ENCODE peak calls at places on chromosomes 3 and 15, in six cellular contexts. One of them, this sample, is unnamed.

GRCh38 chr15:68106656-68107055 is 52.5 kb downstream of the PIAS1 start:
- DNase-seq in pancreas: no peak
- DNase-seq in right cardiac atrium: no peak
- DNase-seq in NCI-H1436: no peak
- DNase-seq in MM.1S: no peak
- DNase-seq in neural progenitor cell: peak; percentile 30
- DNase-seq in this sample: no peak

GRCh38 chr3:182905623-182906022 is 74.7 kb downstream of the DCUN1D1 start:
- DNase-seq in pancreas: no peak
- DNase-seq in right cardiac atrium: no peak
- DNase-seq in NCI-H1436: no peak
- DNase-seq in MM.1S: no peak
- DNase-seq in neural progenitor cell: no peak
- DNase-seq in this sample: no peak

GRCh38 chr3:126939347-126939735 is 43.6 kb upstream of the PLXNA1 start:
- DNase-seq in pancreas: no peak
- DNase-seq in right cardiac atrium: no peak
- DNase-seq in NCI-H1436: no peak
- DNase-seq in MM.1S: no peak
- DNase-seq in neural progenitor cell: peak; percentile 51
- DNase-seq in this sample: no peak

GRCh38 chr3:115792206-115792955 is 169.1 kb downstream of the GAP43 start:
- DNase-seq in pancreas: no peak
- DNase-seq in right cardiac atrium: no peak
- DNase-seq in NCI-H1436: no peak
- DNase-seq in MM.1S: no peak
- DNase-seq in neural progenitor cell: no peak
- DNase-seq in this sample: no peak

GRCh38 chr3:188533612-188534357 is 379.8 kb downstream of the LPP start:
- DNase-seq in pancreas: no peak
- DNase-seq in right cardiac atrium: no peak
- DNase-seq in NCI-H1436: no peak
- DNase-seq in MM.1S: no peak
- DNase-seq in neural progenitor cell: no peak
- DNase-seq in this sample: no peak

GRCh38 chr3:128418900-128419299 is 47.8 kb downstream of the DNAJB8 start:
- DNase-seq in pancreas: no peak
- DNase-seq in right cardiac atrium: no peak
- DNase-seq in NCI-H1436: no peak
- DNase-seq in MM.1S: no peak
- DNase-seq in neural progenitor cell: no peak
- DNase-seq in this sample: no peak

GRCh38 chr15:40928351-40928974 is 677 bp upstream of the DLL4 start:
- DNase-seq in pancreas: no peak
- DNase-seq in right cardiac atrium: no peak
- DNase-seq in NCI-H1436: peak; percentile 86
- DNase-seq in MM.1S: peak; percentile 48
- DNase-seq in neural progenitor cell: peak; percentile 55
- DNase-seq in this sample: no peak

GRCh38 chr15:70856884-70857546 is 3.1 kb upstream of the LARP6 start:
- DNase-seq in pancreas: no peak
- DNase-seq in right cardiac atrium: peak; percentile 83
- DNase-seq in NCI-H1436: no peak
- DNase-seq in MM.1S: no peak
- DNase-seq in neural progenitor cell: no peak
- DNase-seq in this sample: peak; percentile 79

GRCh38 chr3:114259566-114259965 is 22.2 kb upstream of the ZNF80 start:
- DNase-seq in pancreas: no peak
- DNase-seq in right cardiac atrium: no peak
- DNase-seq in NCI-H1436: no peak
- DNase-seq in MM.1S: no peak
- DNase-seq in neural progenitor cell: no peak
- DNase-seq in this sample: no peak

GRCh38 chr3:105359098-105359762 is 7.5 kb upstream of the ALCAM start:
- DNase-seq in pancreas: no peak
- DNase-seq in right cardiac atrium: no peak
- DNase-seq in NCI-H1436: no peak
- DNase-seq in MM.1S: no peak
- DNase-seq in neural progenitor cell: no peak
- DNase-seq in this sample: no peak

GRCh38 chr3:67529915-67530314 is 124.5 kb downstream of the SUCLG2 start:
- DNase-seq in pancreas: no peak
- DNase-seq in right cardiac atrium: no peak
- DNase-seq in NCI-H1436: no peak
- DNase-seq in MM.1S: no peak
- DNase-seq in neural progenitor cell: no peak
- DNase-seq in this sample: no peak

GRCh38 chr3:81778678-81779182 is 17.3 kb upstream of the GBE1 start:
- DNase-seq in pancreas: no peak
- DNase-seq in right cardiac atrium: no peak
- DNase-seq in NCI-H1436: no peak
- DNase-seq in MM.1S: no peak
- DNase-seq in neural progenitor cell: no peak
- DNase-seq in this sample: no peak

GRCh38 chr3:15319575-15319974 is 12.8 kb downstream of the SH3BP5 start:
- DNase-seq in pancreas: no peak
- DNase-seq in right cardiac atrium: peak; percentile 68
- DNase-seq in NCI-H1436: no peak
- DNase-seq in MM.1S: no peak
- DNase-seq in neural progenitor cell: no peak
- DNase-seq in this sample: peak; percentile 64

GRCh38 chr3:46112296-46112695 is 85.0 kb upstream of the XCR1 start:
- DNase-seq in pancreas: no peak
- DNase-seq in right cardiac atrium: no peak
- DNase-seq in NCI-H1436: no peak
- DNase-seq in MM.1S: no peak
- DNase-seq in neural progenitor cell: no peak
- DNase-seq in this sample: no peak

GRCh38 chr3:83224101-83224868 is 1462.8 kb upstream of the GBE1 start:
- DNase-seq in pancreas: no peak
- DNase-seq in right cardiac atrium: no peak
- DNase-seq in NCI-H1436: no peak
- DNase-seq in MM.1S: no peak
- DNase-seq in neural progenitor cell: no peak
- DNase-seq in this sample: no peak

GRCh38 chr15:62625421-62626033 is 417.0 kb upstream of the TPM1 start:
- DNase-seq in pancreas: no peak
- DNase-seq in right cardiac atrium: peak; percentile 22
- DNase-seq in NCI-H1436: no peak
- DNase-seq in MM.1S: no peak
- DNase-seq in neural progenitor cell: no peak
- DNase-seq in this sample: no peak

GRCh38 chr3:127042634-127043033 is 59.7 kb downstream of the PLXNA1 start:
- DNase-seq in pancreas: peak; percentile 18
- DNase-seq in right cardiac atrium: no peak
- DNase-seq in NCI-H1436: no peak
- DNase-seq in MM.1S: no peak
- DNase-seq in neural progenitor cell: no peak
- DNase-seq in this sample: peak; percentile 52

GRCh38 chr3:58237940-58238681 is 519 bp downstream of the ABHD6 start:
- DNase-seq in pancreas: peak; percentile 57
- DNase-seq in right cardiac atrium: peak; percentile 61
- DNase-seq in NCI-H1436: no peak
- DNase-seq in MM.1S: peak; percentile 60
- DNase-seq in neural progenitor cell: peak; percentile 58
- DNase-seq in this sample: peak; percentile 85

GRCh38 chr3:151091685-151092352 is 6.4 kb downstream of the MED12L start:
- DNase-seq in pancreas: no peak
- DNase-seq in right cardiac atrium: no peak
- DNase-seq in NCI-H1436: no peak
- DNase-seq in MM.1S: no peak
- DNase-seq in neural progenitor cell: no peak
- DNase-seq in this sample: no peak

GRCh38 chr3:54138937-54139547 is 16.7 kb downstream of the CACNA2D3 start:
- DNase-seq in pancreas: no peak
- DNase-seq in right cardiac atrium: no peak
- DNase-seq in NCI-H1436: no peak
- DNase-seq in MM.1S: no peak
- DNase-seq in neural progenitor cell: peak; percentile 24
- DNase-seq in this sample: no peak

GRCh38 chr15:96300808-96301207 is 29.7 kb upstream of the NR2F2 start:
- DNase-seq in pancreas: no peak
- DNase-seq in right cardiac atrium: no peak
- DNase-seq in NCI-H1436: no peak
- DNase-seq in MM.1S: no peak
- DNase-seq in neural progenitor cell: no peak
- DNase-seq in this sample: no peak

GRCh38 chr15:88032787-88033186 is 223.8 kb downstream of the NTRK3 start:
- DNase-seq in pancreas: no peak
- DNase-seq in right cardiac atrium: no peak
- DNase-seq in NCI-H1436: no peak
- DNase-seq in MM.1S: no peak
- DNase-seq in neural progenitor cell: no peak
- DNase-seq in this sample: no peak

GRCh38 chr3:39101022-39101689 is 6.3 kb downstream of the GORASP1 start:
- DNase-seq in pancreas: no peak
- DNase-seq in right cardiac atrium: no peak
- DNase-seq in NCI-H1436: no peak
- DNase-seq in MM.1S: peak; percentile 55
- DNase-seq in neural progenitor cell: peak; percentile 68
- DNase-seq in this sample: no peak

GRCh38 chr3:175163686-175164085 is 304.6 kb downstream of the NAALADL2 start:
- DNase-seq in pancreas: no peak
- DNase-seq in right cardiac atrium: no peak
- DNase-seq in NCI-H1436: no peak
- DNase-seq in MM.1S: no peak
- DNase-seq in neural progenitor cell: no peak
- DNase-seq in this sample: no peak

GRCh38 chr3:42443819-42444436 is 33.5 kb upstream of the LYZL4 start:
- DNase-seq in pancreas: peak; percentile 83
- DNase-seq in right cardiac atrium: peak; percentile 77
- DNase-seq in NCI-H1436: peak; percentile 26
- DNase-seq in MM.1S: peak; percentile 75
- DNase-seq in neural progenitor cell: peak; percentile 93
- DNase-seq in this sample: peak; percentile 84

GRCh38 chr3:192514081-192514753 is 213.1 kb downstream of the FGF12 start:
- DNase-seq in pancreas: peak; percentile 33
- DNase-seq in right cardiac atrium: no peak
- DNase-seq in NCI-H1436: peak; percentile 48
- DNase-seq in MM.1S: no peak
- DNase-seq in neural progenitor cell: peak; percentile 85
- DNase-seq in this sample: no peak

GRCh38 chr15:60134609-60135008 is 130.5 kb downstream of the FOXB1 start:
- DNase-seq in pancreas: no peak
- DNase-seq in right cardiac atrium: no peak
- DNase-seq in NCI-H1436: no peak
- DNase-seq in MM.1S: no peak
- DNase-seq in neural progenitor cell: no peak
- DNase-seq in this sample: no peak

GRCh38 chr3:111662907-111663306 is 67.8 kb upstream of the ZBED2 start:
- DNase-seq in pancreas: no peak
- DNase-seq in right cardiac atrium: no peak
- DNase-seq in NCI-H1436: no peak
- DNase-seq in MM.1S: no peak
- DNase-seq in neural progenitor cell: no peak
- DNase-seq in this sample: no peak

GRCh38 chr3:99128740-99129505 is 227.4 kb upstream of the DCBLD2 start:
- DNase-seq in pancreas: no peak
- DNase-seq in right cardiac atrium: no peak
- DNase-seq in NCI-H1436: no peak
- DNase-seq in MM.1S: no peak
- DNase-seq in neural progenitor cell: no peak
- DNase-seq in this sample: no peak

This sample was measured in Right ventricle myocardium inferior.